ENCODE peak calls at places on chromosome 12, in four cellular contexts. One of them, this sample, is unnamed.

GRCh38 chr12:27732281-27732680 is 21.6 kb downstream of the MRPS35 start:
- DNase-seq in fibroblast of villous mesenchyme: no peak
- DNase-seq in fibroblast of pulmonary artery: peak; percentile 8
- DNase-seq in uterus: no peak
- DNase-seq in this sample: no peak

GRCh38 chr12:110247340-110248095 is 33.5 kb upstream of the ATP2A2 start:
- DNase-seq in fibroblast of villous mesenchyme: no peak
- DNase-seq in fibroblast of pulmonary artery: no peak
- DNase-seq in uterus: no peak
- DNase-seq in this sample: peak; percentile 75

GRCh38 chr12:93186131-93186530 is 191.6 kb upstream of the NUDT4 start:
- DNase-seq in fibroblast of villous mesenchyme: peak; percentile 44
- DNase-seq in fibroblast of pulmonary artery: peak; percentile 68
- DNase-seq in uterus: no peak
- DNase-seq in this sample: no peak

GRCh38 chr12:100661300-100661951 is 87.9 kb downstream of the GAS2L3 start:
- DNase-seq in fibroblast of villous mesenchyme: no peak
- DNase-seq in fibroblast of pulmonary artery: peak; percentile 60
- DNase-seq in uterus: no peak
- DNase-seq in this sample: no peak

GRCh38 chr12:29051221-29051620 is 97.9 kb upstream of the FAR2 start:
- DNase-seq in fibroblast of villous mesenchyme: no peak
- DNase-seq in fibroblast of pulmonary artery: peak; percentile 52
- DNase-seq in uterus: no peak
- DNase-seq in this sample: no peak

GRCh38 chr12:70255311-70255710 is 12.1 kb downstream of the CNOT2 start:
- DNase-seq in fibroblast of villous mesenchyme: no peak
- DNase-seq in fibroblast of pulmonary artery: peak; percentile 65
- DNase-seq in uterus: no peak
- DNase-seq in this sample: no peak

GRCh38 chr12:27163048-27163715 is 80.8 kb upstream of the C12orf71 start:
- DNase-seq in fibroblast of villous mesenchyme: no peak
- DNase-seq in fibroblast of pulmonary artery: no peak
- DNase-seq in uterus: no peak
- DNase-seq in this sample: no peak

GRCh38 chr12:57456145-57456700 is 1.1 kb downstream of the INHBE start:
- DNase-seq in fibroblast of villous mesenchyme: peak; percentile 43
- DNase-seq in fibroblast of pulmonary artery: peak; percentile 47
- DNase-seq in uterus: no peak
- DNase-seq in this sample: peak; percentile 35

GRCh38 chr12:126051611-126052107 is 986.4 kb downstream of the AACS start:
- DNase-seq in fibroblast of villous mesenchyme: peak; percentile 90
- DNase-seq in fibroblast of pulmonary artery: peak; percentile 59
- DNase-seq in uterus: no peak
- DNase-seq in this sample: no peak

GRCh38 chr12:114904254-114905003 is 220.5 kb upstream of the TBX3 start:
- DNase-seq in fibroblast of villous mesenchyme: peak; percentile 30
- DNase-seq in fibroblast of pulmonary artery: peak; percentile 59
- DNase-seq in uterus: no peak
- DNase-seq in this sample: peak; percentile 77

GRCh38 chr12:45122776-45123380 is 72.0 kb upstream of the DBX2 start:
- DNase-seq in fibroblast of villous mesenchyme: peak; percentile 32
- DNase-seq in fibroblast of pulmonary artery: peak; percentile 46
- DNase-seq in uterus: no peak
- DNase-seq in this sample: no peak

GRCh38 chr12:24840046-24840800 is 108.7 kb downstream of the BCAT1 start:
- DNase-seq in fibroblast of villous mesenchyme: peak; percentile 78
- DNase-seq in fibroblast of pulmonary artery: no peak
- DNase-seq in uterus: no peak
- DNase-seq in this sample: no peak

GRCh38 chr12:28191690-28192089 is 1.4 kb downstream of the CCDC91 start:
- DNase-seq in fibroblast of villous mesenchyme: no peak
- DNase-seq in fibroblast of pulmonary artery: peak; percentile 39
- DNase-seq in uterus: no peak
- DNase-seq in this sample: peak; percentile 1

GRCh38 chr12:51413791-51414190 is 10.8 kb upstream of the SLC4A8 start:
- DNase-seq in fibroblast of villous mesenchyme: no peak
- DNase-seq in fibroblast of pulmonary artery: no peak
- DNase-seq in uterus: no peak
- DNase-seq in this sample: no peak

GRCh38 chr12:46269429-46270241 is 792 bp upstream of the SLC38A1 start:
- DNase-seq in fibroblast of villous mesenchyme: no peak
- DNase-seq in fibroblast of pulmonary artery: no peak
- DNase-seq in uterus: no peak
- DNase-seq in this sample: no peak

DNA sequence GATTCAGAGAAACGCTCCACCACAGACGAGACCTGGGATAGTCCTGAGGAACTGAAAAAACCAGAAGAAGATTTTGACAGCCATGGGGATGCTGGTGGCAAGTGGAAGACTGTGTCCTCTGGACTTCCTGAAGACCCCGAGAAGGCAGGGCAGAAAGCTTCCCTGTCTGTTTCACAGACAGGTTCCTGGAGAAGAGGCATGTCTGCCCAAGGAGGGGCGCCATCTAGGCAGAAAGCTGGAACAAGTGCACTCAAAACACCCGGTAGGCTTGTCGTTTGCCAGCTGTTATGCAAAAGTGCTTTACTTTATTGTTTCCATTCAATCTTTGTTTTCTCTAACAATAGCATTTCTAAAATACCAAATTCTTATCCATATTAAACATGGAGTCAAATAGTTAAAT is 287.3 kb downstream of the NAV3 start:
- DNase-seq in fibroblast of villous mesenchyme: no peak
- DNase-seq in fibroblast of pulmonary artery: no peak
- DNase-seq in uterus: no peak
- DNase-seq in this sample: no peak
- TF ChIP-seq CTCF in fibroblast of villous mesenchyme: peak; percentile 22
- TF ChIP-seq CTCF in fibroblast of pulmonary artery: no peak
- TF ChIP-seq CTCF in uterus: no peak
- TF ChIP-seq CTCF in this sample: no peak

GRCh38 chr12:94874086-94874985 is 129.2 kb downstream of the NDUFA12 start:
- DNase-seq in fibroblast of villous mesenchyme: no peak
- DNase-seq in fibroblast of pulmonary artery: no peak
- DNase-seq in uterus: no peak
- DNase-seq in this sample: peak; percentile 18
- H3K4me3 ChIP-seq in fibroblast of villous mesenchyme: peak overlapping the region; percentile 68
- H3K4me3 ChIP-seq in fibroblast of pulmonary artery: no peak overlapping the region
- H3K4me3 ChIP-seq in uterus: peak overlapping the region; percentile 38
- H3K4me3 ChIP-seq in this sample: peak overlapping the region; percentile 41

DNA sequence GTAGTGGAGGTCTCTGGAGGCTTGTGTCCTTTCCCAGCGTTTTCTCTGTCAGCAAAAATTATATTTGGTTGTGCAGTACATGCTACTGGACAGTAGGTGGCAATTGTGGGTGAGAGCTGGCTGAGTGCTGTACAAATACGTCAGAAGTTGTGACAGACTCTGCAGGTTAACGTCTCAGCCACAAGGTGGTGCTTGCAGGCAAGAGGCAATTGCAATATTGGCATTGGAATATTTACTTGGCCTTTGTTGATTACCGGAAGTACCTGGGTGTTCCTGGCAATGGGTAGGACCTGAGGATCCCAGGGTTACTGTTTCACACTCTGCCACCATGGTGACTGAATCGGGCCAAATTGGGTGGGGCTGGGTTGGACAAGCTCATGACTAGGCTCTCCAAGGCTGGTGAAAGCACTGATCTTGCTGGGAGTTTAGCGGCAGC is 333.9 kb upstream of the LMO3 start:
- DNase-seq in fibroblast of villous mesenchyme: peak; percentile 20
- DNase-seq in fibroblast of pulmonary artery: peak; percentile 59
- DNase-seq in uterus: no peak
- DNase-seq in this sample: peak; percentile 26
- TF ChIP-seq CTCF in fibroblast of villous mesenchyme: peak; percentile 47
- TF ChIP-seq CTCF in fibroblast of pulmonary artery: peak; percentile 56
- TF ChIP-seq CTCF in uterus: peak; percentile 11
- TF ChIP-seq CTCF in this sample: no peak

GRCh38 chr12:53047221-53048032 is 2.4 kb upstream of the TNS2 start:
- DNase-seq in fibroblast of villous mesenchyme: peak; percentile 82
- DNase-seq in fibroblast of pulmonary artery: peak; percentile 80
- DNase-seq in uterus: peak; percentile 82
- DNase-seq in this sample: peak; percentile 84
- H3K4me3 ChIP-seq in fibroblast of villous mesenchyme: peak overlapping the region; percentile 89
- H3K4me3 ChIP-seq in fibroblast of pulmonary artery: peak overlapping the region; percentile 90
- H3K4me3 ChIP-seq in uterus: peak overlapping the region; percentile 70
- H3K4me3 ChIP-seq in this sample: peak overlapping the region; percentile 34

GRCh38 chr12:47747115-47747514 is 11.6 kb downstream of the RAPGEF3 start:
- DNase-seq in fibroblast of villous mesenchyme: no peak
- DNase-seq in fibroblast of pulmonary artery: no peak
- DNase-seq in uterus: no peak
- DNase-seq in this sample: no peak
- TF ChIP-seq CTCF in fibroblast of villous mesenchyme: no peak
- TF ChIP-seq CTCF in fibroblast of pulmonary artery: no peak
- TF ChIP-seq CTCF in uterus: no peak
- TF ChIP-seq CTCF in this sample: no peak